ENCODE peak calls at places on chromosomes 6 and 20, in four cellular contexts. A is endothelial cell, E is epithelial cell of esophagus, B is left lung. S is an unnamed sample.

GRCh38 chr6:111614833-111615582 is 9.3 kb upstream of the TRAF3IP2 start:
- DNase-seq in A (no peak), E (no peak), B (no peak), S (peak; percentile 83)

GRCh38 chr6:144075884-144076283 is 19.5 kb downstream of the SF3B5 start:
- DNase-seq in B (no peak), E (no peak), A (no peak), S (no peak)

GRCh38 chr6:158002249-158002950 is 20.7 kb downstream of the SYNJ2 start:
- DNase-seq in B (no peak), E (peak; percentile 98), A (no peak), S (no peak)

GRCh38 chr20:7214081-7214740 is 446.7 kb downstream of the BMP2 start:
- DNase-seq in A (no peak), E (peak; percentile 43), B (no peak), S (no peak)

GRCh38 chr6:5619249-5619648 is 357.9 kb downstream of the FARS2 start:
- DNase-seq in B (no peak), E (no peak), A (no peak), S (no peak)

GRCh38 chr6:113009682-113010081 is 662.6 kb downstream of the RFPL4B start:
- DNase-seq in B (no peak), E (no peak), A (no peak), S (no peak)

GRCh38 chr6:6315660-6316059 is 4.8 kb downstream of the F13A1 start:
- DNase-seq in E (peak; percentile 53), B (no peak), A (peak; percentile 52), S (peak; percentile 73)

GRCh38 chr20:36802326-36803223 is 29.0 kb upstream of the DSN1 start:
- DNase-seq in A (no peak), B (no peak), E (peak; percentile 32), S (no peak)

GRCh38 chr6:69090132-69090531 is 455.1 kb downstream of the ADGRB3 start:
- DNase-seq in A (no peak), E (peak; percentile 4), B (no peak), S (no peak)

GRCh38 chr20:48019496-48019895 is 234.2 kb upstream of the SULF2 start:
- DNase-seq in B (no peak), E (no peak), A (no peak), S (no peak)

GRCh38 chr20:19114410-19114809 is 98.0 kb upstream of the SLC24A3 start:
- DNase-seq in B (no peak), A (no peak), E (peak; percentile 4), S (no peak)

GRCh38 chr6:39361657-39362486 is 39.4 kb upstream of the KCNK16 start:
- DNase-seq in A (peak; percentile 76), E (peak; percentile 62), B (no peak), S (peak; percentile 90)

GRCh38 chr6:46015119-46015968 is at the start of gene CLIC5:
- DNase-seq in E (no peak), B (peak; percentile 85), A (peak; percentile 21), S (peak; percentile 75)

GRCh38 chr20:14507711-14508110 is 170.3 kb upstream of the FLRT3 start:
- DNase-seq in E (no peak), A (no peak), B (no peak), S (no peak)

GRCh38 chr6:87436435-87436834 is 28.7 kb downstream of the CFAP206 start:
- DNase-seq in A (peak; percentile 68), E (peak; percentile 80), B (no peak), S (no peak)

GRCh38 chr6:124882580-124883393 is 79.5 kb upstream of the RNF217 start:
- DNase-seq in B (no peak), A (no peak), E (peak; percentile 72), S (no peak)

DNA sequence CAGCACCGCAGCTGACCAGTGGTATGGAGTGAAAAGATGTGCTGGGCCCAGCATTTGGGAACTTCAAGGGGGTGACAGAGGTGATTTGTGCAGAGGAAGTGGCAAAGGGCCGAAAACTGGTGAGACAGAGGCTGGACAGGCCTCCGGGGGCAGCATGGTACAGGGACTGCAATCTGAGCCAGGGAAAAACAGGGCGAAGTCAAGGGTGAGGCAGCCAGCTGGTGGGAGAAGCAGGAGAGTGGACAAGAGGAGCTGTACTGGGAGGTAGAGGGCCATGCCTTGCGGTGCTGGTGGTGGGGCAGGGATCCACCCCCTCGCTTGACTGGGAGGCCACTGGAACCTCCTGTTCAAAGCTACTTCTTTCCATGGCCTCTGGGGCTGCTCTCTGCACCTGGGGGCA is 7.3 kb upstream of the GFRA4 start:
- DNase-seq in B (no peak), A (no peak), E (no peak), S (peak; percentile 44)
- TF ChIP-seq CTCF in B (no peak), A (no peak), E (no peak), S (peak; percentile 58)

GRCh38 chr6:40930045-40930444 is 109.0 kb downstream of the UNC5CL start:
- DNase-seq in B (no peak), E (no peak), A (no peak), S (no peak)
- TF ChIP-seq CTCF in B (no peak), E (no peak), A (no peak), S (no peak)

GRCh38 chr6:107692351-107692750 is 131.8 kb downstream of the SCML4 start:
- DNase-seq in B (no peak), E (peak; percentile 15), A (no peak), S (no peak)
- TF ChIP-seq CTCF in B (no peak), E (no peak), A (no peak), S (no peak)

GRCh38 chr6:99458319-99458718 is 33.2 kb upstream of the PNISR start:
- DNase-seq in A (peak; percentile 11), E (peak; percentile 54), B (no peak), S (no peak)
- TF ChIP-seq CTCF in A (no peak), E (no peak), B (no peak), S (peak; percentile 37)

DNA sequence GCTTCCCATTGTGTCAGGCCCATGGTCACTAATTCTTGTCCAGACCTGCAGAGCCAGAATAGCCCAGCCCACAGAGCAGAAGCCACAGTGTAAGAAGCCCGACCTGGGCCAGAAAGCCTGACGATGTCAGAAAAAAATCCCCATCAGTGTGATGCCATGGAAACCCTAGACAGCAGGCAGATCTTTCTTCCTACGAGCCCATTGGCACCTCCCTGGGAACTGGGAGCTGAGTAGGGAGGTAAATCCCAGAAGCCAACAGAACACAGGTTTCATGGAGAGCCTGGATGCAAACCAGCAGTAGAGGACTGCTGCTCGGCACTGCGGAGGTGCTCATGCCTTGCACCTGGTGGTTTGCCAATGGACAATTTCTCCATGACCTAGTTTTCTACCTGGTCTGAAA is 82.2 kb upstream of the SLC22A16 start:
- DNase-seq in B (no peak), E (no peak), A (no peak), S (no peak)
- TF ChIP-seq CTCF in B (no peak), E (no peak), A (no peak), S (no peak)

GRCh38 chr20:9172908-9173307 is 104.0 kb downstream of the PLCB4 start:
- DNase-seq in A (no peak), E (peak; percentile 16), B (no peak), S (no peak)
- TF ChIP-seq CTCF in A (no peak), E (no peak), B (no peak), S (peak; percentile 27)

GRCh38 chr6:165676435-165677068 is 13.5 kb upstream of the PDE10A start:
- DNase-seq in A (no peak), E (no peak), B (peak; percentile 43), S (no peak)
- TF ChIP-seq CTCF in A (no peak), E (no peak), B (no peak), S (no peak)

DNA sequence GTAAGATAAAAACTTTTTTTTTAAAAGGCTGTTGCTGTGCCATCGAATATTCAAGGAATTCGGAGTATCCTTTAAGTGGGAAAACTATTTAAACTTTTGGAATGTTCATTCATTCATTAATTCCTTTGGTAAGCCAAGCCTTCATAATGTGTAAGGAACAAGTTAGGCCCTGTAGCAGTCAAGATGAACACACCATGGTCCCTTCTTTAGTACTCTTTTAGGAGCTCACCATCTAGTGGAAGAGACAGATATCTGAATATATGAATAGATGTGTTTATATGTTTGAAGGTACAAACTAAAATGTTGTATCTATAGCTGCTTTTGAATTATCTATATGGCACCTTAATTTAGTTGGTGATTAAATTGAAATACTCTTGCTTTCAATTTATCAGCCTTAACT is 5.8 kb downstream of the SPO11 start:
- DNase-seq in B (no peak), E (peak; percentile 17), A (no peak), S (no peak)
- TF ChIP-seq CTCF in B (no peak), E (peak; percentile 32), A (no peak), S (no peak)

GRCh38 chr6:55543633-55544309 is 35.2 kb downstream of the HMGCLL1 start:
- DNase-seq in B (no peak), E (no peak), A (no peak), S (no peak)
- TF ChIP-seq CTCF in B (no peak), E (no peak), A (peak; percentile 17), S (peak; percentile 17)

S was measured in WERI-Rb-1.